ENCODE peak calls at places on chromosome 1, in four cellular contexts. S, L, C and Q are unnamed samples.

GRCh38 chr1:227883641-227884301 is 64.0 kb downstream of the WNT9A start:
- DNase-seq in S (no peak), L (peak; percentile 39), C (no peak), Q (no peak)

GRCh38 chr1:92882817-92883216 is 51.0 kb downstream of the RPL5 start:
- DNase-seq in S (peak; percentile 76), L (no peak), C (no peak), Q (no peak)

GRCh38 chr1:215292906-215293305 is 210.4 kb downstream of the KCNK2 start:
- DNase-seq in S (peak; percentile 26), L (no peak), C (peak; percentile 86), Q (no peak)

GRCh38 chr1:59666106-59666505 is 148.6 kb upstream of the HOOK1 start:
- DNase-seq in S (no peak), L (no peak), C (no peak), Q (no peak)

GRCh38 chr1:119451158-119451557 is 36.2 kb downstream of the HSD3B2 start:
- DNase-seq in S (no peak), L (no peak), C (no peak), Q (no peak)

GRCh38 chr1:232142403-232143314 is 487.3 kb downstream of the SIPA1L2 start:
- DNase-seq in S (peak; percentile 92), L (peak; percentile 84), C (peak; percentile 98), Q (peak; percentile 71)

GRCh38 chr1:183349201-183349711 is 68.9 kb downstream of the NMNAT2 start:
- DNase-seq in S (peak; percentile 44), L (peak; percentile 50), C (peak; percentile 53), Q (no peak)

GRCh38 chr1:30888391-30888790 is 20.2 kb downstream of the SDC3 start:
- DNase-seq in S (peak; percentile 86), L (peak; percentile 86), C (peak; percentile 99), Q (no peak)

GRCh38 chr1:244104309-244105060 is 53.4 kb downstream of the ZBTB18 start:
- DNase-seq in S (peak; percentile 96), L (no peak), C (peak; percentile 92), Q (no peak)

GRCh38 chr1:6028042-6028895 is 17.4 kb upstream of the KCNAB2 start:
- DNase-seq in S (no peak), L (peak; percentile 76), C (no peak), Q (no peak)

GRCh38 chr1:204836856-204837255 is 33.8 kb upstream of the NFASC start:
- DNase-seq in S (no peak), L (no peak), C (peak; percentile 35), Q (no peak)